ENCODE peak calls at places on chromosomes 3 and 15, in eight cellular contexts. One of them, this sample, is unnamed.

GRCh38 chr15:77864211-77865105 is 213.1 kb downstream of the TBC1D2B start:
- DNase-seq in suprapubic skin: peak
- DNase-seq in heart left ventricle: peak
- DNase-seq in dorsolateral prefrontal cortex: no peak
- DNase-seq in left ventricle myocardium inferior: no peak
- DNase-seq in foreskin keratinocyte: no peak
- DNase-seq in fibroblast of lung: no peak
- DNase-seq in mammary epithelial cell: no peak
- DNase-seq in this sample: no peak

GRCh38 chr3:18660059-18660458 is 234.9 kb upstream of the SATB1 start:
- DNase-seq in mammary epithelial cell: no peak
- DNase-seq in fibroblast of lung: no peak
- DNase-seq in left ventricle myocardium inferior: no peak
- DNase-seq in heart left ventricle: no peak
- DNase-seq in dorsolateral prefrontal cortex: no peak
- DNase-seq in suprapubic skin: no peak
- DNase-seq in foreskin keratinocyte: no peak
- DNase-seq in this sample: no peak

GRCh38 chr15:48868549-48868948 is 9.4 kb upstream of the EID1 start:
- DNase-seq in fibroblast of lung: peak
- DNase-seq in left ventricle myocardium inferior: no peak
- DNase-seq in dorsolateral prefrontal cortex: no peak
- DNase-seq in foreskin keratinocyte: peak
- DNase-seq in heart left ventricle: no peak
- DNase-seq in suprapubic skin: no peak
- DNase-seq in mammary epithelial cell: peak
- DNase-seq in this sample: no peak

GRCh38 chr3:11591401-11592266 is 52.1 kb downstream of the VGLL4 start:
- DNase-seq in fibroblast of lung: peak
- DNase-seq in foreskin keratinocyte: peak
- DNase-seq in suprapubic skin: no peak
- DNase-seq in left ventricle myocardium inferior: peak
- DNase-seq in heart left ventricle: peak
- DNase-seq in mammary epithelial cell: peak
- DNase-seq in dorsolateral prefrontal cortex: peak
- DNase-seq in this sample: peak

GRCh38 chr15:45456212-45457106 is 66.1 kb downstream of the SLC30A4 start:
- DNase-seq in left ventricle myocardium inferior: no peak
- DNase-seq in fibroblast of lung: peak
- DNase-seq in suprapubic skin: no peak
- DNase-seq in heart left ventricle: peak
- DNase-seq in dorsolateral prefrontal cortex: no peak
- DNase-seq in mammary epithelial cell: peak
- DNase-seq in foreskin keratinocyte: peak
- DNase-seq in this sample: peak

GRCh38 chr15:75178171-75178937 is 23.3 kb upstream of the C15orf39 start:
- DNase-seq in mammary epithelial cell: no peak
- DNase-seq in suprapubic skin: no peak
- DNase-seq in foreskin keratinocyte: no peak
- DNase-seq in left ventricle myocardium inferior: peak
- DNase-seq in fibroblast of lung: peak
- DNase-seq in heart left ventricle: peak
- DNase-seq in dorsolateral prefrontal cortex: no peak
- DNase-seq in this sample: no peak

GRCh38 chr15:33679065-33679464 is 289.2 kb upstream of the CHRM5 start:
- DNase-seq in suprapubic skin: no peak
- DNase-seq in mammary epithelial cell: no peak
- DNase-seq in fibroblast of lung: no peak
- DNase-seq in heart left ventricle: no peak
- DNase-seq in foreskin keratinocyte: no peak
- DNase-seq in left ventricle myocardium inferior: no peak
- DNase-seq in dorsolateral prefrontal cortex: no peak
- DNase-seq in this sample: no peak

GRCh38 chr3:150373234-150373633 is 34.9 kb upstream of the TSC22D2 start:
- DNase-seq in heart left ventricle: no peak
- DNase-seq in mammary epithelial cell: no peak
- DNase-seq in foreskin keratinocyte: no peak
- DNase-seq in suprapubic skin: no peak
- DNase-seq in fibroblast of lung: no peak
- DNase-seq in dorsolateral prefrontal cortex: no peak
- DNase-seq in left ventricle myocardium inferior: no peak
- DNase-seq in this sample: no peak

GRCh38 chr3:197244751-197245150 is 53.7 kb downstream of the DLG1 start:
- DNase-seq in dorsolateral prefrontal cortex: no peak
- DNase-seq in left ventricle myocardium inferior: no peak
- DNase-seq in suprapubic skin: no peak
- DNase-seq in fibroblast of lung: no peak
- DNase-seq in heart left ventricle: no peak
- DNase-seq in mammary epithelial cell: no peak
- DNase-seq in foreskin keratinocyte: no peak
- DNase-seq in this sample: no peak

GRCh38 chr3:183180105-183180763 is 17.7 kb upstream of the LAMP3 start:
- DNase-seq in suprapubic skin: no peak
- DNase-seq in mammary epithelial cell: no peak
- DNase-seq in dorsolateral prefrontal cortex: no peak
- DNase-seq in heart left ventricle: no peak
- DNase-seq in left ventricle myocardium inferior: no peak
- DNase-seq in fibroblast of lung: no peak
- DNase-seq in foreskin keratinocyte: no peak
- DNase-seq in this sample: no peak

GRCh38 chr3:196640501-196640968 is 1.0 kb downstream of the NRROS start:
- DNase-seq in foreskin keratinocyte: no peak
- DNase-seq in left ventricle myocardium inferior: no peak
- DNase-seq in heart left ventricle: no peak
- DNase-seq in mammary epithelial cell: no peak
- DNase-seq in fibroblast of lung: no peak
- DNase-seq in suprapubic skin: no peak
- DNase-seq in dorsolateral prefrontal cortex: no peak
- DNase-seq in this sample: no peak

GRCh38 chr3:132554437-132554836 is 42.6 kb upstream of the ACKR4 start:
- DNase-seq in suprapubic skin: no peak
- DNase-seq in foreskin keratinocyte: no peak
- DNase-seq in dorsolateral prefrontal cortex: no peak
- DNase-seq in heart left ventricle: no peak
- DNase-seq in left ventricle myocardium inferior: no peak
- DNase-seq in fibroblast of lung: peak
- DNase-seq in mammary epithelial cell: no peak
- DNase-seq in this sample: peak

GRCh38 chr3:9402410-9403228 is 5.2 kb downstream of the SETD5 start:
- DNase-seq in suprapubic skin: no peak
- DNase-seq in left ventricle myocardium inferior: no peak
- DNase-seq in foreskin keratinocyte: no peak
- DNase-seq in fibroblast of lung: peak
- DNase-seq in heart left ventricle: peak
- DNase-seq in mammary epithelial cell: no peak
- DNase-seq in dorsolateral prefrontal cortex: peak
- DNase-seq in this sample: peak

GRCh38 chr3:35946857-35947514 is 307.7 kb downstream of the ARPP21 start:
- DNase-seq in dorsolateral prefrontal cortex: peak
- DNase-seq in heart left ventricle: no peak
- DNase-seq in fibroblast of lung: no peak
- DNase-seq in left ventricle myocardium inferior: no peak
- DNase-seq in suprapubic skin: no peak
- DNase-seq in foreskin keratinocyte: no peak
- DNase-seq in mammary epithelial cell: no peak
- DNase-seq in this sample: no peak

GRCh38 chr3:7602297-7602696 is 741.4 kb downstream of the GRM7 start:
- DNase-seq in heart left ventricle: no peak
- DNase-seq in foreskin keratinocyte: no peak
- DNase-seq in suprapubic skin: no peak
- DNase-seq in left ventricle myocardium inferior: no peak
- DNase-seq in mammary epithelial cell: no peak
- DNase-seq in fibroblast of lung: no peak
- DNase-seq in dorsolateral prefrontal cortex: no peak
- DNase-seq in this sample: no peak

GRCh38 chr3:107629556-107629955 is 106.8 kb downstream of the BBX start:
- DNase-seq in left ventricle myocardium inferior: no peak
- DNase-seq in fibroblast of lung: peak
- DNase-seq in mammary epithelial cell: no peak
- DNase-seq in heart left ventricle: no peak
- DNase-seq in suprapubic skin: no peak
- DNase-seq in dorsolateral prefrontal cortex: no peak
- DNase-seq in foreskin keratinocyte: no peak
- DNase-seq in this sample: no peak

GRCh38 chr3:53161345-53161819 is 373 bp downstream of the PRKCD start:
- DNase-seq in suprapubic skin: no peak
- DNase-seq in heart left ventricle: peak
- DNase-seq in dorsolateral prefrontal cortex: no peak
- DNase-seq in mammary epithelial cell: no peak
- DNase-seq in fibroblast of lung: no peak
- DNase-seq in foreskin keratinocyte: no peak
- DNase-seq in left ventricle myocardium inferior: peak
- DNase-seq in this sample: peak
- H3K27ac ChIP-seq in suprapubic skin: peak
- H3K27ac ChIP-seq in heart left ventricle: peak
- H3K27ac ChIP-seq in dorsolateral prefrontal cortex: peak
- H3K27ac ChIP-seq in mammary epithelial cell: peak
- H3K27ac ChIP-seq in fibroblast of lung: peak
- H3K27ac ChIP-seq in foreskin keratinocyte: peak
- H3K27ac ChIP-seq in left ventricle myocardium inferior: peak
- H3K27ac ChIP-seq in this sample: peak

DNA sequence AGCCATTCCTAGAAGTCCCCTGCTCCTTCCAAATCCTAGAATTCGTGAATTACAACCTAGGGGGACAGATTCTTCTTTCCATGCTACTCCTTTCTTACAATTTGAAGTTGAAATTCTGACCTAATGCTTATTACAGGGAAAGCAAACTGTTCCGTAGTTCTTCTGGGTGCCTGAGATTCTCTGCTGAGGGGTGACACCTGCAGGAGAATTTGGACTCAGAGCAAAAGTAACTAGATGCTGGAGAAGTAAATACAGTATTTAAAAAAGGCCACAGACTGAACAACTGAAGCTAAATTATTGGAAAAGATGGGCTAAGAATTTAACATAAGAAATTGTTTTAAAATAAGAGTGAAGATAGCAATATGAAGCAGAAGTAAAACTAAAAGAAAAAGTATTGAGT is 37.9 kb downstream of the ACAD9 start:
- DNase-seq in fibroblast of lung: no peak
- DNase-seq in mammary epithelial cell: no peak
- DNase-seq in heart left ventricle: no peak
- DNase-seq in left ventricle myocardium inferior: no peak
- DNase-seq in dorsolateral prefrontal cortex: peak
- DNase-seq in suprapubic skin: no peak
- DNase-seq in foreskin keratinocyte: no peak
- DNase-seq in this sample: no peak
- TF ChIP-seq CTCF in fibroblast of lung: no peak
- TF ChIP-seq CTCF in mammary epithelial cell: peak
- TF ChIP-seq CTCF in heart left ventricle: peak
- TF ChIP-seq CTCF in left ventricle myocardium inferior: peak
- TF ChIP-seq CTCF in dorsolateral prefrontal cortex: no peak
- TF ChIP-seq CTCF in suprapubic skin: no peak
- TF ChIP-seq CTCF in foreskin keratinocyte: peak
- TF ChIP-seq CTCF in this sample: no peak

GRCh38 chr3:49454898-49455681 is 15.0 kb upstream of the DAG1 start:
- DNase-seq in fibroblast of lung: no peak
- DNase-seq in heart left ventricle: peak
- DNase-seq in suprapubic skin: no peak
- DNase-seq in mammary epithelial cell: no peak
- DNase-seq in foreskin keratinocyte: no peak
- DNase-seq in left ventricle myocardium inferior: peak
- DNase-seq in dorsolateral prefrontal cortex: no peak
- DNase-seq in this sample: no peak

GRCh38 chr3:49454457-49454856 is 15.6 kb upstream of the DAG1 start:
- DNase-seq in suprapubic skin: no peak
- DNase-seq in left ventricle myocardium inferior: no peak
- DNase-seq in mammary epithelial cell: peak
- DNase-seq in foreskin keratinocyte: peak
- DNase-seq in heart left ventricle: peak
- DNase-seq in fibroblast of lung: no peak
- DNase-seq in dorsolateral prefrontal cortex: no peak
- DNase-seq in this sample: peak

GRCh38 chr3:49456417-49456816 is 13.7 kb upstream of the DAG1 start:
- DNase-seq in dorsolateral prefrontal cortex: no peak
- DNase-seq in foreskin keratinocyte: peak
- DNase-seq in heart left ventricle: no peak
- DNase-seq in suprapubic skin: no peak
- DNase-seq in fibroblast of lung: peak
- DNase-seq in left ventricle myocardium inferior: no peak
- DNase-seq in mammary epithelial cell: no peak
- DNase-seq in this sample: no peak

DNA sequence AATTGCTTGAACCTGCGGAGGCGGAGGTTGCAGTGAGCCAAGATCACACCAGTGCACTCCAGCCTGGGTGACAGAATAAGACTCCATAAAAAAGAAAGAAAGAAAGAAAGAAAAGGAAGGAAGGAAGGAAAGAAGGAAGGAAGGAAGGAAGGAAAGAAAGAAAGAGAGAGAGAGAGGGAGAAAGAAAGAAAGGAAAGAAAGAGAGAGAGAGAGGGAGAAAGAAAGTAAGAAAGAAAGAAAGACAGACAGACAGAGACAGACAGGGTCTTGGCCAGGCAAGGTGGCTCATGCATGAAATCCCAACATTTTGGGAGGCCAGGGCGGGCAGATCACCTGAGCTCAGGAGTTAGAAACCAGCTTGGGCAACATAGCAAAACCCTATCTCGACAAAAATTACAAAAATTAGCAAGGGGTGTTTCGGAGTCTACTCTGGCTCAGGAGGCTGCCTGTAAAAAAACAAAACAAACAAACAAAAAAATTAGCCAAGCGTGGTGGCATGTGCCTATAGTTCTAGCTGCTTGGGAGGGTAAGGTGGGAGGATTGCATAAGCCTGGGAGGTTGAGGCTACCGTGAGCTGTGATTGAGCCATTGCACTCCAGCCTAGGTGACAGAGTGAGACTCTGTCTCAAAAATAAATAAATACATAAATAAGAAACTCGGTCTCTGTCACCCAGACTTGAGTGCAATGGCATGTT is 16.3 kb upstream of the DAG1 start:
- DNase-seq in suprapubic skin: no peak
- DNase-seq in dorsolateral prefrontal cortex: no peak
- DNase-seq in mammary epithelial cell: no peak
- DNase-seq in left ventricle myocardium inferior: no peak
- DNase-seq in fibroblast of lung: no peak
- DNase-seq in heart left ventricle: no peak
- DNase-seq in foreskin keratinocyte: no peak
- DNase-seq in this sample: no peak
- H3K27ac ChIP-seq in suprapubic skin: no peak
- H3K27ac ChIP-seq in dorsolateral prefrontal cortex: no peak
- H3K27ac ChIP-seq in mammary epithelial cell: no peak
- H3K27ac ChIP-seq in left ventricle myocardium inferior: no peak
- H3K27ac ChIP-seq in fibroblast of lung: no peak
- H3K27ac ChIP-seq in heart left ventricle: no peak
- H3K27ac ChIP-seq in foreskin keratinocyte: no peak
- H3K27ac ChIP-seq in this sample: no peak

DNA sequence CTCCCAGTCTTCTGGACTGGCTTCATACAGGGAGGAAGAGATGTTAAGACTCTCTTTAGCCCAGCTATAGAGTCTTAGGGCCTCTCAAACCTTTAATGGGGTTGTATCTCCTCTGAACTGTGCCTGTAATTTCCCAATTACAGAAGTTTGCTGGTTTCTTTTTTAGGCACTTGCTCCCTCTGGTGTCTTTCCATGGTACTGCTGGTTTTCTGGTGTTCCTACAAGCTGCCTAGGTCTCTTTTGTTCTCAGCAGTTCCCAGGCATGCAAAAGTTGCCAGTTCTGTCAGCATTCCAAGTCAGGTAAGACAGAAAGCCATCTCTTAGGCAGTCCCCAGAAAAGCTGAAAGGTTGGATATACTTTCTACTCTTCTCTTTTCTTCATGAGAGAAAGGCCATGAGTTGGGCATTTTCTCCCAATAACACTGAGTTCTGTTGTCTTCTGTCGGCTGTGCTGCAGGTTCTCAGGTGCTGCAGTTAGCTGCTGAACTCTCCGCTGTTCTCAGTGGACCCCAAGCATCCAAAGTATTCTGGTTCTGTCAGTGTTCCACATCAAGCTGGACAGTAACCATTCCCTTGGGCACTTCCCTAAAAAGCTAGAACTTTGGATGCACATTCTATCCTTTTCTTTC is 54.4 kb upstream of the EHHADH start:
- DNase-seq in dorsolateral prefrontal cortex: no peak
- DNase-seq in mammary epithelial cell: peak
- DNase-seq in foreskin keratinocyte: peak
- DNase-seq in suprapubic skin: no peak
- DNase-seq in left ventricle myocardium inferior: no peak
- DNase-seq in heart left ventricle: peak
- DNase-seq in fibroblast of lung: peak
- DNase-seq in this sample: peak
- TF ChIP-seq CTCF in dorsolateral prefrontal cortex: no peak
- TF ChIP-seq CTCF in mammary epithelial cell: peak
- TF ChIP-seq CTCF in foreskin keratinocyte: peak
- TF ChIP-seq CTCF in suprapubic skin: peak
- TF ChIP-seq CTCF in left ventricle myocardium inferior: peak
- TF ChIP-seq CTCF in heart left ventricle: peak
- TF ChIP-seq CTCF in fibroblast of lung: peak
- TF ChIP-seq CTCF in this sample: peak